ENCODE peak calls at places on chromosomes 11 and 22, in seven cellular contexts. V, D, P, N, F, A and R are unnamed samples.
A peak's percentile ranks its signal among the peaks of the same experiment; 100 is the strongest.

GRCh38 chr11:24267015-24267414 is 229.8 kb upstream of the LUZP2 start:
- DNase-seq in V (no peak), D (no peak), P (no peak), N (no peak), F (no peak), A (no peak), R (no peak)

GRCh38 chr11:81870066-81870412 is 863.6 kb downstream of the FAM181B start:
- DNase-seq in V (no peak), D (no peak), P (no peak), N (no peak), F (no peak), A (no peak), R (no peak)

GRCh38 chr11:2805388-2806057 is 80.1 kb downstream of the CDKN1C start:
- DNase-seq in V (peak; percentile 1), D (no peak), P (peak; percentile 7), N (no peak), F (peak; percentile 70), A (no peak), R (no peak)

GRCh38 chr11:44333271-44334218 is 23.6 kb upstream of the ALX4 start:
- DNase-seq in V (no peak), D (no peak), P (no peak), N (no peak), F (no peak), A (peak; percentile 51), R (peak; percentile 74)

GRCh38 chr22:36775589-36775965 is 342 bp downstream of the IFT27 start:
- DNase-seq in V (peak; percentile 69), D (peak; percentile 30), P (peak; percentile 41), N (no peak), F (peak; percentile 89), A (no peak), R (peak; percentile 50)

GRCh38 chr11:78069465-78069864 is 5.8 kb downstream of the THRSP start:
- DNase-seq in V (no peak), D (no peak), P (no peak), N (no peak), F (no peak), A (no peak), R (peak; percentile 64)

GRCh38 chr22:21020802-21021429 is 6.0 kb downstream of the P2RX6 start:
- DNase-seq in V (no peak), D (no peak), P (no peak), N (no peak), F (no peak), A (peak; percentile 98), R (peak; percentile 31)

GRCh38 chr11:2220173-2220771 is 48.7 kb upstream of the TH start:
- DNase-seq in V (no peak), D (no peak), P (no peak), N (no peak), F (no peak), A (no peak), R (no peak)

GRCh38 chr11:58177409-58178054 is 11.3 kb upstream of the OR9Q2 start:
- DNase-seq in V (no peak), D (no peak), P (no peak), N (no peak), F (no peak), A (no peak), R (no peak)

GRCh38 chr11:61309739-61310138 is 14.6 kb upstream of the VWCE start:
- DNase-seq in V (no peak), D (no peak), P (no peak), N (no peak), F (no peak), A (no peak), R (no peak)

GRCh38 chr22:41538583-41538982 is 5.7 kb downstream of the POLR3H start:
- DNase-seq in V (no peak), D (no peak), P (no peak), N (no peak), F (no peak), A (no peak), R (no peak)

GRCh38 chr22:35313311-35314121 is 13.8 kb downstream of the TOM1 start:
- DNase-seq in V (peak; percentile 86), D (no peak), P (no peak), N (no peak), F (peak; percentile 87), A (no peak), R (peak; percentile 41)

GRCh38 chr11:125376117-125376516 is 119.9 kb downstream of the FEZ1 start:
- DNase-seq in V (peak; percentile 89), D (no peak), P (no peak), N (no peak), F (no peak), A (no peak), R (no peak)

GRCh38 chr11:125164422-125165110 is at the start of gene PKNOX2:
- DNase-seq in V (peak; percentile 88), D (peak; percentile 71), P (peak; percentile 50), N (no peak), F (peak; percentile 94), A (peak; percentile 66), R (peak; percentile 55)

GRCh38 chr11:123694551-123694950 is 40.1 kb upstream of the SCN3B start:
- DNase-seq in V (no peak), D (no peak), P (no peak), N (no peak), F (no peak), A (no peak), R (no peak)

GRCh38 chr11:80495116-80495515 is 1054.3 kb upstream of the TENM4 start:
- DNase-seq in V (no peak), D (no peak), P (no peak), N (no peak), F (no peak), A (no peak), R (no peak)

GRCh38 chr22:24474221-24474620 is 20.9 kb upstream of the UPB1 start:
- DNase-seq in V (no peak), D (no peak), P (no peak), N (no peak), F (no peak), A (no peak), R (no peak)

GRCh38 chr11:114075891-114076441 is 16.5 kb downstream of the ZBTB16 start:
- DNase-seq in V (peak; percentile 60), D (no peak), P (no peak), N (no peak), F (peak; percentile 86), A (peak; percentile 61), R (peak; percentile 56)

GRCh38 chr22:21951931-21952465 is 650 bp downstream of the PPM1F start:
- DNase-seq in V (peak; percentile 61), D (peak; percentile 35), P (peak; percentile 44), N (no peak), F (peak; percentile 90), A (no peak), R (peak; percentile 39)

GRCh38 chr11:1845571-1846452 is 7.0 kb downstream of the TNNI2 start:
- DNase-seq in V (no peak), D (no peak), P (no peak), N (no peak), F (no peak), A (no peak), R (no peak)

GRCh38 chr22:40138866-40139265 is 38.9 kb upstream of the TNRC6B start:
- DNase-seq in V (no peak), D (no peak), P (no peak), N (no peak), F (no peak), A (no peak), R (no peak)

GRCh38 chr22:47148956-47149748 is 386.7 kb downstream of the TBC1D22A start:
- DNase-seq in V (no peak), D (no peak), P (no peak), N (no peak), F (no peak), A (no peak), R (no peak)

GRCh38 chr11:12789574-12789973 is 115.4 kb downstream of the TEAD1 start:
- DNase-seq in V (no peak), D (no peak), P (no peak), N (no peak), F (no peak), A (no peak), R (no peak)

GRCh38 chr11:12793506-12793905 is 119.3 kb downstream of the TEAD1 start:
- DNase-seq in V (no peak), D (no peak), P (no peak), N (no peak), F (no peak), A (no peak), R (no peak)

GRCh38 chr11:12792590-12792989 is 118.4 kb downstream of the TEAD1 start:
- DNase-seq in V (no peak), D (no peak), P (no peak), N (no peak), F (no peak), A (no peak), R (peak; percentile 27)

GRCh38 chr11:12791245-12791644 is 117.0 kb downstream of the TEAD1 start:
- DNase-seq in V (no peak), D (no peak), P (no peak), N (no peak), F (no peak), A (no peak), R (peak; percentile 6)

GRCh38 chr11:12792018-12792417 is 117.8 kb downstream of the TEAD1 start:
- DNase-seq in V (no peak), D (no peak), P (no peak), N (no peak), F (no peak), A (no peak), R (peak; percentile 28)
- TF ChIP-seq POLR2A in V (no peak), D (no peak), P (no peak), N (no peak), F (no peak), A (no peak), R (no peak)

GRCh38 chr22:30397656-30398635 is 1.1 kb downstream of the SEC14L2 start:
- DNase-seq in V (no peak), D (no peak), P (no peak), N (no peak), F (no peak), A (peak; percentile 42), R (peak; percentile 70)
- TF ChIP-seq POLR2A in V (no peak), D (no peak), P (no peak), N (no peak), F (no peak), A (no peak), R (peak; percentile 41)

GRCh38 chr22:42930810-42931420 is 73.8 kb upstream of the ARFGAP3 start:
- DNase-seq in V (no peak), D (no peak), P (no peak), N (no peak), F (no peak), A (no peak), R (no peak)
- TF ChIP-seq POLR2A in V (no peak), D (no peak), P (no peak), N (no peak), F (no peak), A (no peak), R (no peak)

GRCh38 chr11:45556851-45557707 is 108.3 kb downstream of the CHST1 start:
- DNase-seq in V (no peak), D (no peak), P (no peak), N (no peak), F (no peak), A (peak; percentile 37), R (peak; percentile 18)
- TF ChIP-seq POLR2A in V (no peak), D (no peak), P (no peak), N (no peak), F (no peak), A (no peak), R (no peak)